ENCODE peak calls at places on chromosomes 4 and X, in eight cellular contexts. One of them, this sample, is unnamed.

GRCh38 chr4:109708435-109708834 is 5.2 kb upstream of the CASP6 start:
- DNase-seq in progenitor cell of endocrine pancreas: no peak
- DNase-seq in non-pigmented ciliary epithelial cell: no peak
- DNase-seq in HT-29: no peak
- DNase-seq in breast epithelium: no peak
- DNase-seq in brain microvascular endothelial cell: no peak
- DNase-seq in naive thymus-derived CD8-positive, alpha-beta T cell: no peak
- DNase-seq in A673: no peak
- DNase-seq in this sample: no peak

GRCh38 chr4:4559596-4559995 is 17.7 kb upstream of the STX18 start:
- DNase-seq in naive thymus-derived CD8-positive, alpha-beta T cell: no peak
- DNase-seq in progenitor cell of endocrine pancreas: no peak
- DNase-seq in non-pigmented ciliary epithelial cell: peak
- DNase-seq in A673: no peak
- DNase-seq in HT-29: no peak
- DNase-seq in breast epithelium: no peak
- DNase-seq in brain microvascular endothelial cell: peak
- DNase-seq in this sample: no peak

GRCh38 chr4:153346563-153346962 is 2.1 kb downstream of the MND1 start:
- DNase-seq in A673: peak
- DNase-seq in breast epithelium: no peak
- DNase-seq in naive thymus-derived CD8-positive, alpha-beta T cell: no peak
- DNase-seq in HT-29: no peak
- DNase-seq in progenitor cell of endocrine pancreas: no peak
- DNase-seq in non-pigmented ciliary epithelial cell: no peak
- DNase-seq in brain microvascular endothelial cell: no peak
- DNase-seq in this sample: no peak

GRCh38 chrX:6707497-6707896 is 172.6 kb upstream of the VCX3A start:
- DNase-seq in HT-29: no peak
- DNase-seq in breast epithelium: no peak
- DNase-seq in brain microvascular endothelial cell: no peak
- DNase-seq in naive thymus-derived CD8-positive, alpha-beta T cell: no peak
- DNase-seq in progenitor cell of endocrine pancreas: no peak
- DNase-seq in non-pigmented ciliary epithelial cell: no peak
- DNase-seq in A673: no peak
- DNase-seq in this sample: no peak

GRCh38 chrX:17635231-17635630 is 102.1 kb upstream of the SCML1 start:
- DNase-seq in progenitor cell of endocrine pancreas: peak
- DNase-seq in non-pigmented ciliary epithelial cell: peak
- DNase-seq in A673: peak
- DNase-seq in brain microvascular endothelial cell: peak
- DNase-seq in naive thymus-derived CD8-positive, alpha-beta T cell: no peak
- DNase-seq in HT-29: no peak
- DNase-seq in breast epithelium: no peak
- DNase-seq in this sample: no peak

GRCh38 chr4:55409468-55410171 is 13.9 kb downstream of the TMEM165 start:
- DNase-seq in non-pigmented ciliary epithelial cell: no peak
- DNase-seq in naive thymus-derived CD8-positive, alpha-beta T cell: no peak
- DNase-seq in brain microvascular endothelial cell: peak
- DNase-seq in A673: peak
- DNase-seq in progenitor cell of endocrine pancreas: no peak
- DNase-seq in breast epithelium: no peak
- DNase-seq in HT-29: no peak
- DNase-seq in this sample: no peak

GRCh38 chr4:172573899-172574298 is 594.7 kb upstream of the GALNT7 start:
- DNase-seq in brain microvascular endothelial cell: no peak
- DNase-seq in breast epithelium: no peak
- DNase-seq in A673: peak
- DNase-seq in progenitor cell of endocrine pancreas: no peak
- DNase-seq in naive thymus-derived CD8-positive, alpha-beta T cell: no peak
- DNase-seq in HT-29: no peak
- DNase-seq in non-pigmented ciliary epithelial cell: no peak
- DNase-seq in this sample: no peak

GRCh38 chr4:158170691-158171455 is 2.0 kb downstream of the GASK1B start:
- DNase-seq in HT-29: peak
- DNase-seq in naive thymus-derived CD8-positive, alpha-beta T cell: no peak
- DNase-seq in breast epithelium: peak
- DNase-seq in non-pigmented ciliary epithelial cell: no peak
- DNase-seq in brain microvascular endothelial cell: no peak
- DNase-seq in A673: no peak
- DNase-seq in progenitor cell of endocrine pancreas: no peak
- DNase-seq in this sample: peak

GRCh38 chr4:145782756-145783155 is 102.8 kb downstream of the C4orf51 start:
- DNase-seq in naive thymus-derived CD8-positive, alpha-beta T cell: no peak
- DNase-seq in breast epithelium: no peak
- DNase-seq in progenitor cell of endocrine pancreas: no peak
- DNase-seq in HT-29: no peak
- DNase-seq in A673: peak
- DNase-seq in brain microvascular endothelial cell: peak
- DNase-seq in non-pigmented ciliary epithelial cell: no peak
- DNase-seq in this sample: no peak

GRCh38 chr4:109424093-109424818 is 9.4 kb upstream of the SEC24B start:
- DNase-seq in non-pigmented ciliary epithelial cell: no peak
- DNase-seq in HT-29: no peak
- DNase-seq in A673: no peak
- DNase-seq in breast epithelium: no peak
- DNase-seq in brain microvascular endothelial cell: no peak
- DNase-seq in naive thymus-derived CD8-positive, alpha-beta T cell: no peak
- DNase-seq in progenitor cell of endocrine pancreas: no peak
- DNase-seq in this sample: no peak

GRCh38 chr4:3291969-3292570 is 751 bp upstream of the RGS12 start:
- DNase-seq in A673: peak
- DNase-seq in brain microvascular endothelial cell: no peak
- DNase-seq in non-pigmented ciliary epithelial cell: no peak
- DNase-seq in breast epithelium: peak
- DNase-seq in HT-29: peak
- DNase-seq in naive thymus-derived CD8-positive, alpha-beta T cell: no peak
- DNase-seq in progenitor cell of endocrine pancreas: peak
- DNase-seq in this sample: no peak

GRCh38 chrX:20181563-20182329 is 40.1 kb upstream of the EIF1AX start:
- DNase-seq in non-pigmented ciliary epithelial cell: no peak
- DNase-seq in breast epithelium: no peak
- DNase-seq in A673: no peak
- DNase-seq in brain microvascular endothelial cell: no peak
- DNase-seq in progenitor cell of endocrine pancreas: no peak
- DNase-seq in HT-29: no peak
- DNase-seq in naive thymus-derived CD8-positive, alpha-beta T cell: no peak
- DNase-seq in this sample: no peak

GRCh38 chr4:141898336-141898735 is 262.0 kb downstream of the IL15 start:
- DNase-seq in brain microvascular endothelial cell: no peak
- DNase-seq in naive thymus-derived CD8-positive, alpha-beta T cell: no peak
- DNase-seq in breast epithelium: no peak
- DNase-seq in non-pigmented ciliary epithelial cell: no peak
- DNase-seq in A673: no peak
- DNase-seq in progenitor cell of endocrine pancreas: no peak
- DNase-seq in HT-29: no peak
- DNase-seq in this sample: no peak